ENCODE peak calls at places on chromosomes 1 and 21, in nine cellular contexts. P is NB4, A is progenitor cell of endocrine pancreas, J is activated T-cell treated with anti-CD3 and anti-CD28 coated beads for 1 hour, D is adrenal gland, E is left ventricle myocardium superior, G is SW 1271, I is NCI-H69, U is choroid plexus epithelial cell. R is an unnamed sample.

GRCh38 chr1:227242811-227243682 is 75.2 kb downstream of the CDC42BPA start:
- DNase-seq in P (no peak), A (no peak), J (no peak), D (no peak), E (no peak), G (no peak), I (no peak), U (peak; percentile 15), R (no peak)

GRCh38 chr21:25878334-25878733 is 143.6 kb downstream of the GABPA start:
- DNase-seq in P (no peak), A (no peak), J (no peak), D (no peak), E (no peak), G (no peak), I (no peak), U (peak; percentile 32), R (no peak)

GRCh38 chr1:204075116-204075636 is 2.3 kb downstream of the SOX13 start:
- DNase-seq in P (no peak), A (no peak), J (no peak), D (peak; percentile 46), E (peak; percentile 50), G (no peak), I (no peak), U (no peak), R (no peak)

GRCh38 chr1:42335809-42336518 is 929 bp upstream of the FOXJ3 start:
- DNase-seq in P (peak; percentile 26), A (no peak), J (no peak), D (no peak), E (no peak), G (no peak), I (peak; percentile 94), U (peak; percentile 73), R (no peak)

GRCh38 chr1:233530665-233531386 is 83.1 kb upstream of the KCNK1 start:
- DNase-seq in P (no peak), A (no peak), J (no peak), D (no peak), E (no peak), G (no peak), I (no peak), U (no peak), R (no peak)

GRCh38 chr1:198771562-198772153 is 132.8 kb downstream of the PTPRC start:
- DNase-seq in P (peak; percentile 83), A (no peak), J (no peak), D (no peak), E (no peak), G (peak; percentile 21), I (peak; percentile 82), U (peak; percentile 84), R (peak; percentile 59)

GRCh38 chr1:180633092-180634045 is 1.5 kb downstream of the XPR1 start:
- DNase-seq in P (peak; percentile 7), A (no peak), J (no peak), D (no peak), E (no peak), G (no peak), I (peak; percentile 50), U (peak; percentile 61), R (peak; percentile 32)

GRCh38 chr1:245079021-245079609 is 75.7 kb upstream of the KIF26B start:
- DNase-seq in P (peak; percentile 57), A (no peak), J (no peak), D (no peak), E (no peak), G (peak; percentile 77), I (peak; percentile 56), U (peak; percentile 88), R (no peak)

GRCh38 chr1:212967767-212968166 is 17.4 kb downstream of the VASH2 start:
- DNase-seq in P (peak; percentile 48), A (no peak), J (no peak), D (no peak), E (no peak), G (peak; percentile 17), I (peak; percentile 78), U (peak; percentile 64), R (peak; percentile 66)

GRCh38 chr1:27392096-27392777 is at the start of gene GPR3:
- DNase-seq in P (peak; percentile 93), A (peak; percentile 82), J (peak; percentile 90), D (peak; percentile 93), E (peak; percentile 96), G (peak; percentile 82), I (peak; percentile 92), U (peak; percentile 89), R (peak; percentile 93)

GRCh38 chr1:32619701-32620485 is 30.5 kb downstream of the ZBTB8OS start:
- DNase-seq in P (no peak), A (no peak), J (no peak), D (no peak), E (no peak), G (no peak), I (no peak), U (peak; percentile 68), R (no peak)

GRCh38 chr1:227632325-227632724 is 69.0 kb downstream of the ZNF678 start:
- DNase-seq in P (no peak), A (no peak), J (no peak), D (no peak), E (no peak), G (no peak), I (no peak), U (no peak), R (no peak)

GRCh38 chr1:1123581-1124507 is 8.0 kb upstream of the C1orf159 start:
- DNase-seq in P (peak; percentile 55), A (no peak), J (no peak), D (no peak), E (peak; percentile 21), G (no peak), I (no peak), U (no peak), R (no peak)

GRCh38 chr1:100350787-100351094 is 1.6 kb upstream of the CDC14A start:
- DNase-seq in P (no peak), A (no peak), J (no peak), D (no peak), E (no peak), G (no peak), I (no peak), U (no peak), R (no peak)

GRCh38 chr1:202416641-202417040 is 68.1 kb downstream of the PPP1R12B start:
- DNase-seq in P (no peak), A (no peak), J (no peak), D (no peak), E (no peak), G (no peak), I (no peak), U (peak; percentile 51), R (no peak)

GRCh38 chr1:154557939-154558609 is 388 bp downstream of the UBE2Q1 start:
- DNase-seq in P (peak; percentile 73), A (peak; percentile 33), J (peak; percentile 24), D (peak; percentile 55), E (peak; percentile 74), G (no peak), I (peak; percentile 63), U (peak; percentile 35), R (no peak)

GRCh38 chr1:25624155-25624554 is 7.6 kb downstream of the MAN1C1 start:
- DNase-seq in P (peak; percentile 72), A (no peak), J (no peak), D (no peak), E (no peak), G (no peak), I (no peak), U (no peak), R (no peak)

GRCh38 chr21:37871121-37871862 is 45.0 kb downstream of the KCNJ6 start:
- DNase-seq in P (no peak), A (no peak), J (no peak), D (no peak), E (no peak), G (no peak), I (no peak), U (peak; percentile 83), R (no peak)

GRCh38 chr1:117605164-117605810 is 561 bp upstream of the TENT5C start:
- DNase-seq in P (no peak), A (no peak), J (no peak), D (peak; percentile 45), E (peak; percentile 44), G (peak; percentile 9), I (peak; percentile 65), U (peak; percentile 29), R (no peak)

GRCh38 chr1:18539171-18539570 is 58.4 kb downstream of the KLHDC7A start:
- DNase-seq in P (no peak), A (no peak), J (no peak), D (no peak), E (no peak), G (no peak), I (peak; percentile 30), U (no peak), R (no peak)

GRCh38 chr1:109898842-109899241 is 11.8 kb upstream of the CSF1 start:
- DNase-seq in P (no peak), A (no peak), J (no peak), D (no peak), E (no peak), G (no peak), I (no peak), U (no peak), R (no peak)

GRCh38 chr1:109619655-109620395 is at the start of gene AMPD2:
- DNase-seq in P (peak; percentile 91), A (peak; percentile 44), J (peak; percentile 53), D (peak; percentile 88), E (peak; percentile 87), G (peak; percentile 68), I (peak; percentile 71), U (peak; percentile 88), R (peak; percentile 86)

GRCh38 chr1:96059276-96059675 is 662.3 kb upstream of the PTBP2 start:
- DNase-seq in P (no peak), A (no peak), J (no peak), D (no peak), E (no peak), G (no peak), I (no peak), U (no peak), R (no peak)

GRCh38 chr21:14742119-14742518 is 196.0 kb upstream of the SAMSN1 start:
- DNase-seq in P (no peak), A (no peak), J (no peak), D (no peak), E (no peak), G (no peak), I (peak; percentile 14), U (peak; percentile 53), R (no peak)

GRCh38 chr1:212584092-212584886 is 24.3 kb upstream of the ATF3 start:
- DNase-seq in P (no peak), A (no peak), J (no peak), D (no peak), E (no peak), G (no peak), I (no peak), U (no peak), R (no peak)

GRCh38 chr1:212884592-212884991 is 26.5 kb downstream of the FLVCR1 start:
- DNase-seq in P (no peak), A (no peak), J (no peak), D (no peak), E (no peak), G (no peak), I (no peak), U (no peak), R (no peak)

GRCh38 chr1:203035111-203036000 is 9.1 kb downstream of the PPFIA4 start:
- DNase-seq in P (no peak), A (no peak), J (no peak), D (no peak), E (no peak), G (no peak), I (peak; percentile 38), U (no peak), R (no peak)

GRCh38 chr1:52659356-52659755 is 26.4 kb downstream of the SHISAL2A start:
- DNase-seq in P (no peak), A (no peak), J (no peak), D (no peak), E (no peak), G (no peak), I (no peak), U (no peak), R (no peak)

GRCh38 chr1:67850611-67851075 is 17.4 kb upstream of the GNG12 start:
- DNase-seq in P (no peak), A (no peak), J (no peak), D (peak; percentile 96), E (peak; percentile 74), G (peak; percentile 45), I (peak; percentile 85), U (peak; percentile 91), R (peak; percentile 35)

GRCh38 chr1:6157132-6157527 is 23.0 kb downstream of the CHD5 start:
- DNase-seq in P (no peak), A (no peak), J (no peak), D (no peak), E (no peak), G (no peak), I (peak; percentile 24), U (peak; percentile 55), R (no peak)

GRCh38 chr21:21851657-21852056 is 853.4 kb downstream of the NCAM2 start:
- DNase-seq in P (no peak), A (no peak), J (no peak), D (no peak), E (no peak), G (no peak), I (peak; percentile 69), U (peak; percentile 13), R (peak; percentile 21)

R was measured in HAP-1.